ENCODE peak calls at places on chromosomes 5 and 9, in five cellular contexts. C, X, Q, H and D are unnamed samples.

GRCh38 chr5:180645609-180646204 is 3.7 kb downstream of the FLT4 start:
- DNase-seq in C (no peak), X (no peak), Q (no peak), H (no peak), D (no peak)

GRCh38 chr5:169148066-169148740 is 152.7 kb downstream of the SLIT3 start:
- DNase-seq in C (no peak), X (no peak), Q (no peak), H (no peak), D (no peak)

GRCh38 chr9:2493106-2493505 is 128.5 kb upstream of the VLDLR start:
- DNase-seq in C (no peak), X (no peak), Q (no peak), H (no peak), D (no peak)

GRCh38 chr5:43258116-43258515 is 55.1 kb downstream of the HMGCS1 start:
- DNase-seq in C (no peak), X (no peak), Q (no peak), H (no peak), D (no peak)

GRCh38 chr5:9545959-9546851 is at the start of gene SEMA5A:
- DNase-seq in C (peak; percentile 77), X (peak; percentile 87), Q (peak; percentile 77), H (peak; percentile 60), D (peak; percentile 92)

GRCh38 chr9:127528407-127529251 is 77.3 kb downstream of the LRSAM1 start:
- DNase-seq in C (no peak), X (no peak), Q (no peak), H (no peak), D (peak; percentile 39)

GRCh38 chr9:137055385-137056364 is 1.8 kb upstream of the ENTPD2 start:
- DNase-seq in C (peak; percentile 73), X (peak; percentile 78), Q (peak; percentile 96), H (no peak), D (peak; percentile 95)

GRCh38 chr5:74634611-74635286 is 5.8 kb downstream of the ENC1 start:
- DNase-seq in C (no peak), X (no peak), Q (no peak), H (no peak), D (no peak)

GRCh38 chr5:31291323-31291854 is 97.9 kb downstream of the CDH6 start:
- DNase-seq in C (no peak), X (no peak), Q (no peak), H (peak; percentile 3), D (no peak)

GRCh38 chr5:10789726-10790125 is 28.7 kb upstream of the DAP start:
- DNase-seq in C (no peak), X (no peak), Q (no peak), H (no peak), D (no peak)

GRCh38 chr5:64811050-64811640 is 42.4 kb downstream of the CWC27 start:
- DNase-seq in C (no peak), X (no peak), Q (peak; percentile 50), H (peak; percentile 56), D (no peak)

GRCh38 chr9:36141288-36141687 is 4.8 kb downstream of the GLIPR2 start:
- DNase-seq in C (no peak), X (no peak), Q (no peak), H (peak; percentile 30), D (no peak)

GRCh38 chr5:54959673-54960418 is 25.5 kb downstream of the ESM1 start:
- DNase-seq in C (no peak), X (no peak), Q (peak; percentile 6), H (peak; percentile 42), D (no peak)

GRCh38 chr5:12237837-12238575 is 333.8 kb upstream of the CTNND2 start:
- DNase-seq in C (no peak), X (no peak), Q (no peak), H (no peak), D (no peak)

GRCh38 chr9:29750062-29750461 is 2176.8 kb upstream of the C9orf72 start:
- DNase-seq in C (no peak), X (no peak), Q (no peak), H (no peak), D (no peak)

GRCh38 chr5:50406874-50407273 is 34.2 kb downstream of the EMB start:
- DNase-seq in C (no peak), X (no peak), Q (no peak), H (no peak), D (no peak)

GRCh38 chr5:173714551-173715428 is 98.3 kb upstream of the BOD1 start:
- DNase-seq in C (peak; percentile 61), X (no peak), Q (no peak), H (peak; percentile 60), D (no peak)

GRCh38 chr9:112853882-112854585 is 36.6 kb downstream of the SLC46A2 start:
- DNase-seq in C (no peak), X (no peak), Q (no peak), H (no peak), D (no peak)

GRCh38 chr9:109796081-109796480 is 16.1 kb downstream of the PALM2AKAP2 start:
- DNase-seq in C (no peak), X (no peak), Q (no peak), H (no peak), D (no peak)

GRCh38 chr9:124855566-124855943 is 2.3 kb downstream of the WDR38 start:
- DNase-seq in C (no peak), X (no peak), Q (no peak), H (no peak), D (no peak)

GRCh38 chr9:21969011-21969935 is 24.9 kb downstream of the CDKN2A start:
- DNase-seq in C (no peak), X (no peak), Q (no peak), H (no peak), D (no peak)

GRCh38 chr9:21972361-21972760 is 21.8 kb downstream of the CDKN2A start:
- DNase-seq in C (no peak), X (no peak), Q (no peak), H (no peak), D (no peak)

GRCh38 chr9:21970001-21970799 is 24.0 kb downstream of the CDKN2A start:
- DNase-seq in C (no peak), X (no peak), Q (no peak), H (no peak), D (no peak)

GRCh38 chr9:21968331-21969010 is 25.7 kb downstream of the CDKN2A start:
- DNase-seq in C (no peak), X (no peak), Q (no peak), H (no peak), D (peak; percentile 52)

DNA sequence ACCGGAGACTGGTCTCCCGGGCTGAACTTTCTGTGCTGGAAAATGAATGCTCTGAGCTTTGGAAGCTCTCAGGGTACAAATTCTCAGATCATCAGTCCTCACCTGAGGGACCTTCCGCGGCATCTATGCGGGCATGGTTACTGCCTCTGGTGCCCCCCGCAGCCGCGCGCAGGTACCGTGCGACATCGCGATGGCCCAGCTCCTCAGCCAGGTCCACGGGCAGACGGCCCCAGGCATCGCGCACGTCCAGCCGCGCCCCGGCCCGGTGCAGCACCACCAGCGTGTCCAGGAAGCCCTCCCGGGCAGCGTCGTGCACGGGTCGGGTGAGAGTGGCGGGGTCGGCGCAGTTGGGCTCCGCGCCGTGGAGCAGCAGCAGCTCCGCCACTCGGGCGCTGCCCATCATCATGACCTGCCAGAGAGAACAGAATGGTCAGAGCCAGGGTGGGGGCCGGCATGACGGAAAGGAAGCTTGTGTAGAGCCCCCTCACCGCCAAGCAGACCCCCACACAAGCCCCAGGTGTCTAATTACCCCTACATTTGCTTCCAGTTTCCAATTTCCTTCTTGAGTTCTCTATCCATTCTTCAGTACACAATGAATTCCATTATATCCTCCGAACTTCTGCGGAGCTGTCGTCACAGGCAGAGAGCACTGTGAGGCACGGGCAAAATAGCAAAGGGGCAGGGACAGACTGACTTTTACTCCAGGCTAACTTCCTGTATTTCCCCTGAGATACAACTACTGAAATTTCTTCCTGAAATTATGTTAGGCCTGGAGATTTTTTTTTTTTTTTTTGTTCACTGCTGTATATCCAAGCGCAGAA is 23.2 kb downstream of the CDKN2A start:
- DNase-seq in C (no peak), X (no peak), Q (no peak), H (no peak), D (peak; percentile 8)
- H3K27me3 ChIP-seq in C (peaks cover 98% of the 10 kb centered on the region), X (peaks cover 100% of the 10 kb centered on the region), Q (peaks cover 4% of the 10 kb centered on the region), H (no peaks in the 10 kb centered on the region), D (peaks cover 6% of the 10 kb centered on the region)

DNA sequence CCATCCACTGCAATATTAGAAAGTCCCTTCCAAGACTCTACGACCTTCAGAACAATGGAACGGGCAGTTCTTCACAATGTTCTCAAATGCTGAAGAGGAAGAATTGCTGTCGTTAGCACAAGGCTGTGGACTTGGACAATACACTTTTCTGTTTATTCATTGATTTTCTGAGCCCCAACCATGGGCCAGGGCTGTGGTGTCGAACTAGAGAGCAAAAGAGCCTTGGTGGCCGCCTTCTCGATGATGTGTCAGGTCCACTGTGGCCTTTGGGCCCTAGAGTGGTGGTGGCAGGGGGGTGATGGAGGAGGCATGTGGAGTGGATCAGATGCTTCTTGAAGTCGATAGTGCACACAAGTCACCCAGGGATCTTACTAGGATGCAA is 18.5 kb upstream of the KIF12 start:
- DNase-seq in C (no peak), X (peak; percentile 22), Q (no peak), H (no peak), D (no peak)
- H3K27me3 ChIP-seq in C (peaks cover 3% of the 10 kb centered on the region), X (peaks cover 5% of the 10 kb centered on the region), Q (no peaks in the 10 kb centered on the region), H (peaks cover 52% of the 10 kb centered on the region), D (no peaks in the 10 kb centered on the region)

DNA sequence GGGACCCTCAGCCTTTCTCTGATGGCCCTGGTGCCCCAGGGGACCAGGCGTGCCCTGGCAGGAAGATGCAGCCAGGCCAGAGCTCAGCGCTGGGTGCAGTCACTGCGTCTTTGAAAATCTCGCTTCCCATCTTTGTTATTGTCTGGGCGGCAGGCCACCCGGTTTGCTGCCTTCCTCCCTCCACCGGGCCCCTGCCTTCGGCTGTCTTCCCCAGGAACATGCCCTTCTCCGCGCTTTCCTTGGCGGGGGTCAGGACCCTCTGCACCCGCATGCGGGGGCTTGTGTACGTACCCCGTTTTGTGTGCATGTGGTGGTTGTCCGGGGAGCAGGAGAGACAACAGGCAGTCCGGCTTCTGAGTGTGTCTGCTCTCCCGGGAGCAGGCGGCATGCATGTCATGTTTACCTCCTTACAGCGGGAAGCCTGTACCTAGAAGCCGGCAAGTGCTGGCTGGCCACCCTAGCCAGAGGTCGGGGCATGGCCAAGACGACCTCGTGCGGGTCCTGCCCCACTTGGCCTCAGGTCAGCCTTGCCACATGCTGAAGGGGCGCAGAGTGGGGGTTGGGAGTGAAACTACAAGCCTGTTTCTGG is 49.5 kb downstream of the DAB2IP start:
- DNase-seq in C (no peak), X (no peak), Q (no peak), H (no peak), D (peak; percentile 25)
- H3K27me3 ChIP-seq in C (peaks cover 10% of the 10 kb centered on the region), X (peaks cover 67% of the 10 kb centered on the region), Q (no peaks in the 10 kb centered on the region), H (peaks cover 56% of the 10 kb centered on the region), D (no peaks in the 10 kb centered on the region)

DNA sequence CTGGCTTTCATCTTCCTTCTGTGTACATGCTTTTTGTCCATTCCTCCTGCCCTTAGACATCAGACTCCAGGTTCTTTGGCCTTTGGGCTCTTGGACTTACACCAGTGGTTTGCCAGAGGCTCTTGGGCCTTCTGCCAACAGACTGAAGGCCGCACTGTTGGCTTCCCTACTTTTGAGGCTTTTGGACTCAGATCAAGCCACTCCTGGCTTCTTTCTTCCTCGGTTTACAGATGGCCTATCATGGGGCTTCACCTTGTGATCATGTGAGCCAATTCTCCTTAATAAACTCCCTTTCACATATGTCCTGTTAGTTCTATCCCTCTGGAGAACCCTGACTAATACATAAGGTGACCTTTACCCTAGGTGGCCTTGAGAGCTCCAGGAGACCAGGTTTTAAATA is 189.1 kb upstream of the CCNG1 start:
- DNase-seq in C (no peak), X (no peak), Q (no peak), H (no peak), D (no peak)
- H3K27me3 ChIP-seq in C (no peaks in the 10 kb centered on the region), X (no peaks in the 10 kb centered on the region), Q (no peaks in the 10 kb centered on the region), H (no peaks in the 10 kb centered on the region), D (no peaks in the 10 kb centered on the region)

DNA sequence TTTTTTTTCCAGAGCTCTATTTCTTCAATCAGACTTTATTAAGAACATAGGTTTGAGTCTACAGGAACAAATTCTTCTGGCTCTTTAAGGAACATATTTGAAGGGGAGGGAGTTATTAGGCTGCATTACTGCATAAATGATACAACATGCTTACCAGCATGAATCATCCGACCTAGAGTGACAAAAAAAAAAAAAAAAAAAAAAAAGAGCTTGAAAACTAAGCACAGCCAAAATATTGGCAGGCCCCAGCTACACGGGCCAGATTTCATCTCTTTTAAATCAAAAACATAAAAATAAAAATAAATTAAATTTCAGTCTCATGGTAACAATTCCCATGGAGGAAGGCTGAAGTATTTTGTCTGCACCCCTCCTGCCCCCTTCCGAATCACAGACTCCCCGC is 26.3 kb downstream of the MSX2 start:
- DNase-seq in C (no peak), X (no peak), Q (no peak), H (no peak), D (no peak)
- H3K27me3 ChIP-seq in C (peaks cover 66% of the 10 kb centered on the region), X (peaks cover 86% of the 10 kb centered on the region), Q (peaks cover 7% of the 10 kb centered on the region), H (peaks cover 35% of the 10 kb centered on the region), D (peaks cover 3% of the 10 kb centered on the region)